ENCODE peak calls at places on chromosomes 6 and 20, in eight cellular contexts. F is HCT116; H is amygdala; P is GM13977; V is NCI-H446; I is activated CD8-positive, alpha-beta T cell treated with anti-CD3 and anti-CD28 coated beads for 36 hours; J is progenitor cell of endocrine pancreas; G is fibroblast of the conjunctiva. B is an unnamed sample.

GRCh38 chr6:97026298-97026697 is 101.8 kb downstream of the KLHL32 start:
- DNase-seq in F (no peak), H (no peak), P (no peak), V (peak), I (no peak), J (no peak), G (no peak), B (peak)

GRCh38 chr6:135254471-135254870 is 73.4 kb downstream of the MYB start:
- DNase-seq in F (no peak), H (no peak), P (no peak), V (no peak), I (no peak), J (no peak), G (no peak), B (no peak)

GRCh38 chr6:36692220-36692619 is 5.4 kb upstream of the RAB44 start:
- DNase-seq in F (no peak), H (no peak), P (peak), V (no peak), I (peak), J (no peak), G (no peak), B (no peak)

GRCh38 chr6:142802124-142802523 is 142.9 kb downstream of the HIVEP2 start:
- DNase-seq in F (peak), H (no peak), P (no peak), V (no peak), I (peak), J (no peak), G (peak), B (peak)

GRCh38 chr20:46814366-46815232 is 80.0 kb upstream of the EYA2 start:
- DNase-seq in F (peak), H (no peak), P (no peak), V (peak), I (no peak), J (no peak), G (no peak), B (peak)

GRCh38 chr20:41327178-41327577 is 9.6 kb upstream of the ZHX3 start:
- DNase-seq in F (no peak), H (no peak), P (no peak), V (no peak), I (no peak), J (no peak), G (no peak), B (no peak)

GRCh38 chr6:146788115-146788514 is 189.3 kb downstream of the ADGB start:
- DNase-seq in F (no peak), H (no peak), P (no peak), V (no peak), I (no peak), J (no peak), G (no peak), B (no peak)

GRCh38 chr20:44888226-44889103 is 3.0 kb downstream of the YWHAB start:
- DNase-seq in F (no peak), H (no peak), P (no peak), V (peak), I (no peak), J (no peak), G (no peak), B (no peak)

GRCh38 chr20:17651761-17652388 is 30.2 kb downstream of the RRBP1 start:
- DNase-seq in F (no peak), H (no peak), P (no peak), V (peak), I (peak), J (no peak), G (no peak), B (peak)

GRCh38 chr6:88376759-88377387 is 210.7 kb upstream of the CNR1 start:
- DNase-seq in F (no peak), H (no peak), P (no peak), V (peak), I (no peak), J (no peak), G (peak), B (peak)

GRCh38 chr6:75124085-75124484 is 81.8 kb downstream of the COL12A1 start:
- DNase-seq in F (no peak), H (no peak), P (no peak), V (no peak), I (no peak), J (no peak), G (no peak), B (no peak)

GRCh38 chr6:111685506-111685905 is 79.8 kb upstream of the TRAF3IP2 start:
- DNase-seq in F (no peak), H (no peak), P (no peak), V (no peak), I (no peak), J (no peak), G (no peak), B (no peak)

GRCh38 chr6:169624785-169625184 is 77.0 kb downstream of the WDR27 start:
- DNase-seq in F (no peak), H (no peak), P (no peak), V (no peak), I (no peak), J (no peak), G (no peak), B (no peak)

GRCh38 chr6:56540950-56541600 is 101.6 kb downstream of the DST start:
- DNase-seq in F (no peak), H (no peak), P (no peak), V (peak), I (no peak), J (no peak), G (no peak), B (no peak)

B was measured in DMS 273 treated with DMSO at 0.1 percent for 48 hours.